ENCODE peak calls at places on chromosomes 11 and 22, in nine cellular contexts. K, F, C, M, L, P, D, U and E are unnamed samples.

GRCh38 chr22:30823015-30823370 is 128.3 kb downstream of the OSBP2 start:
- DNase-seq in K (no peak), P (no peak), L (no peak), D (no peak), M (peak; percentile 70), F (peak; percentile 11), U (peak; percentile 18), C (no peak), E (no peak)

GRCh38 chr11:31254411-31254810 is 115.1 kb downstream of the DCDC1 start:
- DNase-seq in D (no peak), L (no peak), F (peak; percentile 48), K (peak; percentile 4), C (no peak), P (no peak), U (no peak), M (no peak), E (no peak)

GRCh38 chr11:116093481-116093880 is 589.3 kb upstream of the CADM1 start:
- DNase-seq in M (no peak), C (no peak), P (no peak), U (no peak), F (no peak), L (no peak), K (no peak), D (no peak), E (no peak)

GRCh38 chr11:2943711-2944118 is 14.5 kb upstream of the PHLDA2 start:
- DNase-seq in L (no peak), K (no peak), M (no peak), F (no peak), P (no peak), U (peak; percentile 44), D (peak; percentile 80), C (peak; percentile 79), E (no peak)

GRCh38 chr11:111922803-111923202 is 4.1 kb downstream of the C11orf52 start:
- DNase-seq in D (no peak), M (no peak), P (no peak), K (peak; percentile 54), F (peak; percentile 91), L (no peak), C (no peak), U (peak; percentile 92), E (no peak)

GRCh38 chr11:22795914-22796313 is 33.7 kb downstream of the SVIP start:
- DNase-seq in C (no peak), D (no peak), P (no peak), K (no peak), L (no peak), U (no peak), M (no peak), F (no peak), E (no peak)

GRCh38 chr11:125457814-125458343 is 38.2 kb downstream of the FEZ1 start:
- DNase-seq in P (peak; percentile 55), D (no peak), M (no peak), C (no peak), F (peak; percentile 89), K (no peak), L (no peak), U (peak; percentile 76), E (no peak)

GRCh38 chr11:91366186-91366585 is 858.4 kb upstream of the FAT3 start:
- DNase-seq in D (no peak), K (no peak), P (no peak), U (no peak), C (no peak), M (no peak), L (no peak), F (no peak), E (no peak)

GRCh38 chr22:40235418-40235817 is 57.7 kb downstream of the TNRC6B start:
- DNase-seq in L (no peak), F (peak; percentile 31), P (no peak), U (no peak), M (no peak), K (no peak), C (no peak), D (no peak), E (no peak)

DNA sequence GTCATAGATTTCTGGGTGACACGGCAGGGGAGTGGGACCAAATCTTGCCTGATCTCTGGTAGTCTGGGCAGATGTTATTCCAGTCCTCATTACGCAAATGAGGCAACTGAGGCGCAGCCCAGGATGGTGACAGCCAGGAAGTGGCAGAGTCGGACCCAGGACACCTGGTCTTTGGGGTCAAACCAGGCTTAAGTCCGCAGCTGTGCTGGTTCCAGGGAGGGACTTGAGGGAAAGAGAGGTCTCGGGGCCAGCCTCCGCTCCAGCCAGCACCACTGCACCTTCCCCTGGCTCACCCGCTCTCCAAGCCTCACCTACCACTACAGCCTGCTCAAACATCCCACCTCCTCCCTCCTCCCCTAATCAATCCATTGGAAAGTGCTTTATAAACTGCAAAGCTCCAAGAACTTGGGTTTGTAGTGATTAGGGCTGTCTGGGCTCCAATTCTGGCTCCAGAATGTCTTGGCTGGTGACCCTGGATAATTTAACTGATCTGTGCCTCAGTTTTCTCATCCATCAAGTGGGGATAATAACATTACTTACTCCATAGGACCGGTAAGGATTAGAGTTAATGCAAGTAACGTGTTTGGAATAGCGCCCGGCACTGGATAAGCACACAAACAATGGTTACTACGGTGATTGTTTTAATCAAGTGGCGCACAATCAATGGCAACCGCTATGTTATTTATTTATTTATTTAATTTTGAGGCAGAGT is 526 bp upstream of the PNPLA5 start:
- DNase-seq in K (no peak), C (no peak), D (no peak), F (no peak), L (no peak), P (no peak), M (no peak), U (no peak), E (no peak)
- H3K4me3 ChIP-seq in K (no peak overlapping the region), C (no peak overlapping the region), D (no peak overlapping the region), F (peak overlapping the region; percentile 24), L (peak overlapping the region; percentile 59), P (no peak overlapping the region), M (no peak overlapping the region), U (no peak overlapping the region), E (no peak overlapping the region)

DNA sequence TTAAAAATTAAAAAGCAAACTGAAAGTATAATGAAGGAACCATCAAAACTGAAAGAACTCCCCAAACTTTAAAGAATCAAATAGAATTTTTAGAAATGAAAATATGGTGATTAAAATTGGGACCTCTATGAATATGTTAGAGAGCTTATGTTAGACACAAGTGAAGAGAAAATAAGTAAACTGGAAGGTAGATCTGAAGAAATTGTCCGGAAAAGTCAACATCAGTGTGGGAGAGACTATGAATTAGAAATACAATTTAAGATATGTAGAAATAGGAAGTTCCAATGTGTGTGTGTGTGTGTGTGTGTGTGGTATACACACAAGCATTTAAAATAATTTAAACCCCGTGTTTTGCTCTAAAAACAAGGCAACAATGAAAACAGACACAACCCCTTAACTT is 4.9 kb upstream of the OR8B4 start:
- DNase-seq in K (no peak), D (no peak), C (no peak), F (no peak), L (no peak), P (no peak), U (no peak), M (no peak), E (no peak)
- TF ChIP-seq CTCF in K (no peak), D (no peak), C (no peak), F (no peak), L (no peak), P (no peak), U (no peak), M (no peak), E (no peak)

GRCh38 chr22:42615092-42615859 is 593 bp upstream of the POLDIP3 start:
- DNase-seq in U (peak; percentile 99), M (peak; percentile 96), C (peak; percentile 85), L (peak; percentile 99), K (peak; percentile 92), F (peak; percentile 99), P (peak; percentile 83), D (peak; percentile 91), E (peak; percentile 99)
- H3K4me3 ChIP-seq in U (peak overlapping the region; percentile 83), M (no peak overlapping the region), C (peak overlapping the region; percentile 95), L (peak overlapping the region; percentile 98), K (peak overlapping the region; percentile 66), F (peak overlapping the region; percentile 79), P (peak overlapping the region; percentile 96), D (peak overlapping the region; percentile 72), E (peak overlapping the region; percentile 67)

GRCh38 chr11:78138694-78139421 is 568 bp downstream of the ALG8 start:
- DNase-seq in L (peak; percentile 4), C (no peak), U (peak; percentile 54), K (no peak), F (peak; percentile 28), M (peak; percentile 67), P (no peak), D (no peak), E (no peak)
- TF ChIP-seq CTCF in L (no peak), C (no peak), U (no peak), K (peak; percentile 14), F (no peak), M (no peak), P (no peak), D (no peak), E (no peak)

GRCh38 chr11:130588471-130588870 is 140.0 kb downstream of the ADAMTS15 start:
- DNase-seq in C (no peak), D (no peak), P (no peak), M (no peak), U (no peak), L (no peak), F (no peak), K (no peak), E (no peak)

GRCh38 chr11:130582994-130583393 is 134.5 kb downstream of the ADAMTS15 start:
- DNase-seq in D (no peak), U (peak; percentile 28), K (no peak), M (no peak), C (no peak), L (no peak), F (no peak), P (no peak), E (no peak)

GRCh38 chr11:130583866-130584265 is 135.4 kb downstream of the ADAMTS15 start:
- DNase-seq in D (no peak), L (no peak), P (no peak), M (no peak), C (no peak), F (no peak), K (no peak), U (no peak), E (no peak)

GRCh38 chr11:130587658-130588057 is 139.2 kb downstream of the ADAMTS15 start:
- DNase-seq in P (no peak), F (no peak), D (no peak), M (no peak), U (no peak), C (no peak), K (no peak), L (no peak), E (no peak)

DNA sequence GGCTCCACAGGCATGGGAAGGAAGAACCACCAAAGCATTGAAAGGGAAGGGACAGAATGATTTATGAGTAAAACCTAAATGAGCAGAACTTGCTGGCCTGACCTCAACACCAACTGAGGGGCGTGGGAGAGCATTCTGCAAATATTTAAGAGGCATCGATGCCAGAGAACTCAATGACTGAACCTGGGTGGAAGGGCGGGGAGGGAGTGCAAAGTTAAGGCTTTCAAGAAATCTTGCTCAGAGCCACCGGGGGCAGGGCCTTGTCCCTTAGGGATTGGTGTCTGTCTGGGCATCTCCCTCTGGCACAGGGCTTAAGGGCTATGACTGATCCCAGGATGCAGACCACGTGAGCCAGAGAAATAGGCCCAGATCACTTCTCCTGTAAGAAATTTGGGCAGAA is 137.1 kb downstream of the ADAMTS15 start:
- DNase-seq in L (no peak), C (no peak), K (no peak), M (no peak), P (no peak), D (no peak), F (peak; percentile 44), U (peak; percentile 38), E (no peak)
- H3K4me3 ChIP-seq in L (no peak overlapping the region), C (no peak overlapping the region), K (no peak overlapping the region), M (no peak overlapping the region), P (no peak overlapping the region), D (no peak overlapping the region), F (no peak overlapping the region), U (no peak overlapping the region), E (no peak overlapping the region)

GRCh38 chr11:390175-390574 is 3.8 kb upstream of the PKP3 start:
- DNase-seq in C (no peak), D (peak; percentile 60), K (no peak), F (no peak), P (no peak), U (no peak), M (no peak), L (peak; percentile 28), E (no peak)
- TF ChIP-seq CTCF in C (no peak), D (no peak), K (no peak), F (no peak), P (no peak), U (no peak), M (no peak), L (no peak), E (no peak)